ENCODE peak calls at places on chromosomes 6 and 20, in six cellular contexts. K, R, L, Z, H and D are unnamed samples.

GRCh38 chr20:9200620-9201019 is 131.7 kb downstream of the PLCB4 start:
- DNase-seq in K (peak), R (no peak), L (peak), Z (no peak), H (no peak), D (no peak)

GRCh38 chr20:1401431-1401907 is 8.6 kb upstream of the FKBP1A start:
- DNase-seq in K (no peak), R (no peak), L (no peak), Z (peak), H (no peak), D (no peak)

GRCh38 chr6:24547243-24547642 is 52.5 kb downstream of the ALDH5A1 start:
- DNase-seq in K (no peak), R (peak), L (no peak), Z (peak), H (no peak), D (peak)

GRCh38 chr6:127186889-127187288 is 68.4 kb downstream of the RSPO3 start:
- DNase-seq in K (peak), R (peak), L (no peak), Z (peak), H (no peak), D (peak)

GRCh38 chr6:34514593-34515472 is 41.3 kb downstream of the SPDEF start:
- DNase-seq in K (no peak), R (peak), L (peak), Z (no peak), H (no peak), D (no peak)

GRCh38 chr20:20802328-20802727 is 89.9 kb upstream of the RALGAPA2 start:
- DNase-seq in K (no peak), R (no peak), L (no peak), Z (no peak), H (no peak), D (no peak)

GRCh38 chr6:72580281-72580940 is 41.5 kb upstream of the KCNQ5 start:
- DNase-seq in K (peak), R (peak), L (peak), Z (peak), H (no peak), D (peak)

GRCh38 chr6:15400572-15401004 is 154.7 kb downstream of the JARID2 start:
- DNase-seq in K (peak), R (peak), L (peak), Z (no peak), H (no peak), D (peak)

GRCh38 chr20:35871311-35871771 is 83.0 kb downstream of the SCAND1 start:
- DNase-seq in K (no peak), R (no peak), L (peak), Z (no peak), H (no peak), D (no peak)

GRCh38 chr20:34040300-34041015 is 46.7 kb downstream of the RALY start:
- DNase-seq in K (no peak), R (no peak), L (no peak), Z (no peak), H (no peak), D (no peak)

GRCh38 chr6:156555117-156555516 is 222.1 kb upstream of the ARID1B start:
- DNase-seq in K (no peak), R (no peak), L (no peak), Z (no peak), H (no peak), D (no peak)

GRCh38 chr6:133160531-133160930 is 80.6 kb upstream of the EYA4 start:
- DNase-seq in K (no peak), R (no peak), L (peak), Z (no peak), H (no peak), D (no peak)

GRCh38 chr6:42022755-42023384 is 27.5 kb upstream of the TAF8 start:
- DNase-seq in K (no peak), R (peak), L (no peak), Z (no peak), H (no peak), D (no peak)

GRCh38 chr6:42020967-42021366 is 29.4 kb upstream of the TAF8 start:
- DNase-seq in K (no peak), R (no peak), L (no peak), Z (no peak), H (no peak), D (no peak)

GRCh38 chr6:42025066-42025789 is 25.1 kb upstream of the TAF8 start:
- DNase-seq in K (no peak), R (peak), L (no peak), Z (no peak), H (peak), D (no peak)

GRCh38 chr6:42025790-42026311 is 24.5 kb upstream of the TAF8 start:
- DNase-seq in K (no peak), R (no peak), L (no peak), Z (no peak), H (no peak), D (no peak)

DNA sequence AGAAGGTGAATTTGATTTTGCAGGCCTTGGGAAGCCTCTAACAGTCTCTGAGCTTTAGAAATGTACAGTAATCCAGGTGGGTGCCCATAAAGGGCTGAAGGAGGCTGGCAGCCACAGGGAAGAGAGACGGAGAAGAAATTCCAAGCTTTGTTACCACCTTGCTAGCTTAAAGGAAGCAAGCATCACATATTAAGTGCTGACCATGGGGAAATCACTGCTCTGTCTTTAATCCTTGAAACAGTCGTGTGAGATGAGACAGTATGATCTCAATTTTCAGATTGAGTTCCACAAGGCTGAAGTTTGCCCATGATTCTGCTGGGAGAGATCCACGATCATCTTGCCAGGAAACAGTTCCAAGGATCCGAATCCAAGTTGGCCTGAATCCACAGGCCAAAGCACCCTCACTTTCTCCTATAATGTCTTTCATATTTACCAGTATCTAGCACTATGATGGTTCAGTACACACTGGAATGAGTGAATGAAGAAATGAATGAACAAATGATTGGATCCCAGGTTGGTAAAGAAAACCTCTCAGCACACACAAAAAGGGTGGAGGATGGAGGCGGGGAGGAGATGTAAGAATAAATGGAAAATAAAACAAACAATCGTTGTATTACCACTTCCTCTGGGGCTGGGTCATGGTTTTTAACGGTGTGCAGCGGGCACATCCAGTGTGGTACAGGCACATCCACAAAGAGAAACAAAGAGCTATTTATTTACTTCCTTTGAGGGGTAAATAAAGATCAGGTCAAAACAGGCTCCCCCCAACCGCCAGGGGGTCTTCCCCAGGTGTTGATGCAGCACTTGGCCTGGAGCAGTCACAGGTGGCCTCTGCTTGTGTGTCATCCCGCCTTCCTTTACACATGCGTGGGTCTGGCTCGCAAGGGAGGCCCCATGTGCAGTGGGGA is 28.2 kb upstream of the TAF8 start:
- DNase-seq in K (no peak), R (peak), L (no peak), Z (no peak), H (no peak), D (no peak)
- TF ChIP-seq BHLHE40 in K (no peak), R (no peak), L (no peak), Z (no peak), H (peak), D (no peak)

GRCh38 chr20:26208296-26209091 is 511.8 kb upstream of the ZNF337 start:
- DNase-seq in K (peak), R (no peak), L (no peak), Z (no peak), H (no peak), D (peak)
- TF ChIP-seq BHLHE40 in K (no peak), R (no peak), L (no peak), Z (no peak), H (no peak), D (no peak)

DNA sequence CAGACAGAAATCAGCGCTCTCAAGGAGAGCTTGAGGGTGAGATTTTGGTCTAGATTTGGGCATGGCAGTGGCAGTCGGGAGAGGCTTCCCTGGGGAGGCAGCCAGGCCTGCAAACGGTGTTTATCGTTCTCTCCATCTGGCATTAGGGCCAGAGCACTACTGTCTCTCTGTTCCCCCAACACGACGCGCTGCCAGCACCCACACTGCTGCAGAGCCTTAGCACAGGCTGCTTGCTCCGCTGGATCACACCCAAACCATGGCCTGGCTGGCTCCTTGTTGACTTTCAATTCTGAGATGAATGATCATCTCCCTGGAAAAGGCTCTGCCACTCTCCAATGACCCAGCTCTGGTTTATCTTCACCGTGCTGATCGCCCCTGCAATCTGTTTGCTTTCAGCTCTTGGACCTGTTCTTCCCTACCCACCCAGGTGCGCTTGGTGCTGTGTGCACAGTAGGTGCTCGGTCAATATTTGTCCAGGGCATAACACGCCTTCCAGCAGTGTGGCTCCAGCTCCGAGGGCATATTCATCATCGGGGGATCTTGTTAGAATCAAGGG is 106.1 kb downstream of the TFAP2C start:
- DNase-seq in K (no peak), R (no peak), L (no peak), Z (no peak), H (no peak), D (no peak)
- TF ChIP-seq BHLHE40 in K (no peak), R (no peak), L (no peak), Z (no peak), H (no peak), D (no peak)

DNA sequence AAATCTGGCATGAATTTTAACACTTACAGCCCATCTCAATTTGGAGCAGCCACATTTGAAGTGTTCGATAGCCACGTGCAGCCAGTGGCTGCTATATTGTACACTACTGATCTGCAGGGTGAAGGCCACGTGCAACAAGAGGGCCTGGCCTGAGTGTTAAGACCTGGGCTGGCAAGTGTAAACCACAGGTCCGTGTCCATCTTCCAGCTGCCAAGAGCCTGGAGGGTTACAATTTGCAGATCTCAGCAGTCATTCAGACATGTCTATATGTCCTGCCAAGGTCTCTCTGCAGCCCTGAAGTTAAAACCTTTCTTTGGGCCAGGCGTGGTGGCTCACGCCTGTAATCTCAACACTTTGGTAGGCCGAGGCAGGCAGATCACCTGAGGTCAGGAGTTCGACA is 14.1 kb downstream of the SGK2 start:
- DNase-seq in K (no peak), R (no peak), L (no peak), Z (no peak), H (no peak), D (no peak)
- TF ChIP-seq BHLHE40 in K (no peak), R (no peak), L (no peak), Z (no peak), H (no peak), D (no peak)

DNA sequence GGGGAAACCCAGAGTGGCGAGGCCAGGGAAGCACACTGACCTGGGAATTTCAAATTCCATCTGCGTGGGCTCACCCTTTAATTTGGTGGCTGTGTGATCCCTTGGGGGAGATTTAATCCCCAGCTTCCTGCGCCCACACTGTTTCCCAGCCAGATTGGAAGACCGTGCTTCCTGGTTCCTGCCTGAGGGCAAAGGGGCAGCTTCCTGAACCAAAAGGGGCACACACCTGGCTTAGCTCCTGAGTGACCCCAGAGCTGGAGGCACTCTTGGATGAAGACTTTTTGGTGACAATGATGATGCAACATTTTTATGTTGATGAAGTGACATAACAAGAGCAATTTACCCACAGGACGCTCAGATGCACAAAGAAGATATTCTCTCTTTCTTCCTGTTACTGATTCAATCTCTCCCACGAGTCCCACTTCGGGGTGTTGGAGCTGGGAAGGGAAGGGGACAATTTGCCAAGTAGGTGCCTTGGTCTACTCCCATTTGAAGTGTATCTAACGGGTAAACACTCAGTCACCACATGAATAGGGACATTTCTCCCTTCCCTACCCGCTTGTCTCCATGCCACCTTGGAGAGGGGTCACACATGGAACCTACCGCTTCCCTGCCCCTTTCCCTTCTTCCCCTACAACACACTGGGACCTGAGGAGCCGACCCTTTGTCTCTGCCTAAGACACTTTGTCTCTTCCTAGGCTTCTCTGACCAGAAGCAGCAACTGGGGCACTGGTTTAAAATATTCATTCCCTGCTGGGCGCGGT is 28.6 kb upstream of the CDKN1A start:
- DNase-seq in K (no peak), R (no peak), L (no peak), Z (no peak), H (no peak), D (no peak)
- TF ChIP-seq BHLHE40 in K (no peak), R (no peak), L (no peak), Z (no peak), H (no peak), D (no peak)

GRCh38 chr6:20673458-20673857 is 139.2 kb downstream of the CDKAL1 start:
- DNase-seq in K (no peak), R (no peak), L (no peak), Z (no peak), H (no peak), D (no peak)
- TF ChIP-seq BHLHE40 in K (no peak), R (no peak), L (no peak), Z (no peak), H (no peak), D (no peak)

GRCh38 chr6:53983301-53983700 is 127.9 kb upstream of the MLIP start:
- DNase-seq in K (no peak), R (no peak), L (no peak), Z (no peak), H (no peak), D (no peak)

GRCh38 chr6:53984163-53984562 is 127.1 kb upstream of the MLIP start:
- DNase-seq in K (peak), R (no peak), L (peak), Z (peak), H (no peak), D (no peak)

GRCh38 chr6:53975966-53976610 is 135.2 kb upstream of the MLIP start:
- DNase-seq in K (no peak), R (no peak), L (peak), Z (no peak), H (no peak), D (no peak)

GRCh38 chr6:53982361-53983050 is 128.7 kb upstream of the MLIP start:
- DNase-seq in K (no peak), R (no peak), L (peak), Z (no peak), H (no peak), D (no peak)

DNA sequence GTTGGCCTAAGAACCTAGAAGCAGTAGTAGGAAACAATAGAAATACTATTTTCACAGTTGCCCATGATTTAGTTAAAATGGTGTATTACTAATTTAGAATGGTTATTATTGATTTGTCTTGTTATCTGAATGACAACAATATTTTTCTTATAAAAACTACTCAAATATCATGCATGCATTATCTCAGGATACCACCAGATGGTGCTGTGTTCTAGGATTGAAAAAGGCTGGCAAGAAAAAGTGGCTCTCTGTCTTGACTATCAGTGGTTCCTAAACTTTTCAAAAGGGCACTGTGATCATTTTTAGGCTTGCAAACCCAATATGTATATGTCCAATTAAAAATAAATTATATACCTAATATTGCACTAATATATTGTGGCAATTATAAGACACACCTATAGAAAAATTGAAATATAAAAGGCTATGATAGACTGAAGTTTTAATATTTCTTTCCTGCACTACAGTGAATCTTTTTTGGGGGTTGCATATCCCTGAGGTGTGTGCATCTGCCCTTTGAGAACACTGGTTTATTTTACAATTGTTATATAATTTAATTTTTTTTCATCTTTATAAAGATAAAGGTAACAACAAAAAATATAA is 131.7 kb upstream of the MLIP start:
- DNase-seq in K (peak), R (peak), L (peak), Z (peak), H (no peak), D (peak)
- TF ChIP-seq BHLHE40 in K (no peak), R (no peak), L (no peak), Z (no peak), H (no peak), D (no peak)

GRCh38 chr6:16767765-16768514 is 6.7 kb upstream of the ATXN1 start:
- DNase-seq in K (no peak), R (no peak), L (no peak), Z (no peak), H (no peak), D (no peak)

GRCh38 chr6:16764188-16764950 is 3.1 kb upstream of the ATXN1 start:
- DNase-seq in K (no peak), R (no peak), L (peak), Z (peak), H (no peak), D (no peak)

GRCh38 chr6:16766836-16767745 is 5.8 kb upstream of the ATXN1 start:
- DNase-seq in K (no peak), R (no peak), L (peak), Z (no peak), H (no peak), D (no peak)

GRCh38 chr6:16765235-16765634 is 4.0 kb upstream of the ATXN1 start:
- DNase-seq in K (no peak), R (no peak), L (no peak), Z (no peak), H (no peak), D (no peak)

DNA sequence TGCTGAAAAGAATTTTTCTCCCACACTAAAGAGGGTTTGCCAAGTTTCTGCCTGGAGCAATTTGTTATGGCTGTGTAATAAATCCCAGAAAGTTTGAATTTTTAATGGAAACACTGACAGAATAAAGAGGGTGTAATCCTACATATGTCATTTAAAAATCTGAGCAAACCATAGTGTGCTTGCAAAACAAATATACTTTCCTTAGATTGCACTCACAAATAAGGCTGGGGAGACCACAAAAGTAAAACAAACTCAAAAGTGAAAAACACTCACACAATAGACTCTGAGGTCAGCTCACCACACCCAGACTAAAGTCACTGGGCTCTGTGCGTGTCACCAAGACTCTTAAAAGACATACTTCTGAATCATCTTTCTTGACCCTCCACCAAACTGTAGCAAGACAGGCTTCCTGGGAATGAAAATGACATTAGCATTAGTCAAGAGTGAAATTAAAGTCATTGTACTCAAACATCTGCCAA is 4.8 kb upstream of the ATXN1 start:
- DNase-seq in K (no peak), R (no peak), L (peak), Z (no peak), H (no peak), D (no peak)
- TF ChIP-seq BHLHE40 in K (no peak), R (no peak), L (no peak), Z (no peak), H (no peak), D (no peak)

DNA sequence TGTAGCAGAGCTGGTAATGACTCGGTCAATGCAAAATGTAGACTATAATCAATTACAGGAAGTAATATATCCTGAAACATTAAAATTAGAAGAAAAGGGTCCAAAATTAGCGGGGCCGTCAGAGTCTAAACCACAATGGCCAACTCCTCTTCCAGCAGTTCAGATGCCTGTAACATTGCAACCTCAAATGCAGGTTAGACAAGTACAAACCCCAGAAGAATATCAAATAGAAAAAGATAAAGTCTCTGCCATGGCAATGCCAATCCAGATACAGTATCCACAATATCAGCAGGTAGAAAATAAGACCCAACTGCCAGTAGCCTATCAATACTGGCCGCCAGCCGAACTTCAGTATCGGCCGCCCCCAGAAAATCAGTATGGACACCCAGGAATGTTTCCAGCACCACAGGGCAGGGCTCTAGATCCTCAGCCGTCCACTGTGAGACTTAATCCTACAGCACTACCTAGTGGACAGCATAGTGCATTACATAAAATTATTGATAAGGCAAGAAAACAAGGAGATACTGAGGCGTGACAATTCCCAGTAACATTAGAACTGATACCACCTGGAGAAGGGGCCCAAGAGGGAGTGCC is 158.4 kb downstream of the GPX5 start:
- DNase-seq in K (peak), R (peak), L (peak), Z (peak), H (no peak), D (peak)
- TF ChIP-seq BHLHE40 in K (no peak), R (no peak), L (no peak), Z (no peak), H (no peak), D (no peak)